ENCODE peak calls at places on chromosomes 6 and 20, in eight cellular contexts. N is mesenteric fat pad; C is neural crest cell; L is putamen; P is midbrain; B is epithelial cell of proximal tubule; F is sigmoid colon; W is central memory CD4-positive, alpha-beta T cell. O is an unnamed sample.

GRCh38 chr20:63008541-63009043 is 1.8 kb upstream of the BHLHE23 start:
- DNase-seq in N (no peak), C (no peak), L (no peak), P (no peak), B (no peak), F (no peak), W (no peak), O (no peak)

GRCh38 chr6:12343440-12344162 is 53.4 kb downstream of the EDN1 start:
- DNase-seq in N (no peak), C (no peak), L (no peak), P (no peak), B (no peak), F (no peak), W (no peak), O (no peak)

GRCh38 chr20:63940071-63940471 is 16.1 kb downstream of the UCKL1 start:
- DNase-seq in N (no peak), C (no peak), L (no peak), P (no peak), B (no peak), F (peak), W (no peak), O (no peak)

GRCh38 chr6:87174078-87174579 is 18.8 kb downstream of the ZNF292 start:
- DNase-seq in N (no peak), C (no peak), L (no peak), P (no peak), B (no peak), F (no peak), W (no peak), O (no peak)

GRCh38 chr6:133362813-133363212 is 121.7 kb downstream of the EYA4 start:
- DNase-seq in N (no peak), C (no peak), L (no peak), P (no peak), B (no peak), F (no peak), W (no peak), O (no peak)

GRCh38 chr20:31943052-31943471 is 8.8 kb downstream of the PDRG1 start:
- DNase-seq in N (no peak), C (no peak), L (no peak), P (peak), B (no peak), F (peak), W (no peak), O (no peak)

GRCh38 chr20:278181-278580 is 12.4 kb downstream of the C20orf96 start:
- DNase-seq in N (peak), C (no peak), L (no peak), P (no peak), B (no peak), F (no peak), W (no peak), O (no peak)

GRCh38 chr6:112274774-112275173 is 20.4 kb upstream of the LAMA4 start:
- DNase-seq in N (no peak), C (no peak), L (no peak), P (no peak), B (no peak), F (no peak), W (no peak), O (no peak)

GRCh38 chr6:116629467-116630063 is 13.3 kb downstream of the RSPH4A start:
- DNase-seq in N (no peak), C (no peak), L (no peak), P (no peak), B (no peak), F (no peak), W (no peak), O (no peak)

GRCh38 chr6:10951675-10952282 is 64.9 kb downstream of the SYCP2L start:
- DNase-seq in N (no peak), C (no peak), L (peak), P (peak), B (peak), F (no peak), W (no peak), O (peak)

GRCh38 chr20:14889503-14890125 is 552.2 kb upstream of the FLRT3 start:
- DNase-seq in N (no peak), C (no peak), L (no peak), P (no peak), B (no peak), F (no peak), W (no peak), O (no peak)

GRCh38 chr20:38337561-38338140 is 8.6 kb upstream of the LBP start:
- DNase-seq in N (no peak), C (peak), L (peak), P (peak), B (no peak), F (no peak), W (no peak), O (peak)

GRCh38 chr20:41174373-41174772 is 37.0 kb downstream of the PLCG1 start:
- DNase-seq in N (peak), C (no peak), L (no peak), P (no peak), B (no peak), F (no peak), W (no peak), O (no peak)

GRCh38 chr6:158069800-158070195 is 88.1 kb downstream of the SYNJ2 start:
- DNase-seq in N (no peak), C (no peak), L (no peak), P (no peak), B (no peak), F (no peak), W (no peak), O (peak)

GRCh38 chr20:3161316-3162079 is 1.8 kb upstream of the FASTKD5 start:
- DNase-seq in N (peak), C (no peak), L (no peak), P (no peak), B (no peak), F (no peak), W (no peak), O (no peak)

GRCh38 chr6:474454-475185 is 83.1 kb downstream of the IRF4 start:
- DNase-seq in N (no peak), C (peak), L (no peak), P (no peak), B (no peak), F (no peak), W (peak), O (no peak)

GRCh38 chr6:134373282-134373922 is 55.5 kb upstream of the SGK1 start:
- DNase-seq in N (no peak), C (no peak), L (peak), P (peak), B (no peak), F (peak), W (no peak), O (peak)

GRCh38 chr6:85797993-85798392 is 155.3 kb upstream of the SYNCRIP start:
- DNase-seq in N (no peak), C (no peak), L (no peak), P (no peak), B (no peak), F (no peak), W (no peak), O (peak)

GRCh38 chr20:11810316-11811130 is 107.2 kb upstream of the BTBD3 start:
- DNase-seq in N (no peak), C (no peak), L (no peak), P (no peak), B (no peak), F (no peak), W (no peak), O (peak)

GRCh38 chr20:47680804-47681529 is 104.3 kb downstream of the SULF2 start:
- DNase-seq in N (no peak), C (no peak), L (no peak), P (no peak), B (no peak), F (no peak), W (no peak), O (no peak)

GRCh38 chr6:118280210-118280609 is 267.9 kb upstream of the PLN start:
- DNase-seq in N (no peak), C (no peak), L (no peak), P (no peak), B (no peak), F (no peak), W (no peak), O (no peak)

GRCh38 chr6:127114214-127114613 is 4.3 kb upstream of the RSPO3 start:
- DNase-seq in N (no peak), C (no peak), L (no peak), P (no peak), B (no peak), F (no peak), W (no peak), O (no peak)

GRCh38 chr20:51285684-51286083 is 256.8 kb downstream of the NFATC2 start:
- DNase-seq in N (peak), C (no peak), L (no peak), P (no peak), B (no peak), F (no peak), W (no peak), O (no peak)

GRCh38 chr6:41492261-41492891 is 53.8 kb upstream of the FOXP4 start:
- DNase-seq in N (no peak), C (no peak), L (no peak), P (no peak), B (no peak), F (no peak), W (no peak), O (no peak)

GRCh38 chr6:84926756-84927155 is 162.4 kb upstream of the TBX18 start:
- DNase-seq in N (no peak), C (no peak), L (no peak), P (no peak), B (no peak), F (no peak), W (no peak), O (peak)

O was measured in bronchial epithelial cell.